ENCODE peak calls at places on chromosomes 1 and 21, in five cellular contexts. N is DND-41, P is GM23248, E is PC-3, B is MM.1S. Y is an unnamed sample.

GRCh38 chr1:76254165-76255043 is 179.9 kb downstream of the ST6GALNAC3 start:
- DNase-seq in N (no peak), P (peak), E (no peak), B (no peak), Y (peak)

GRCh38 chr1:109198745-109199144 is 15.0 kb upstream of the SARS1 start:
- DNase-seq in N (no peak), P (peak), E (no peak), B (no peak), Y (peak)

GRCh38 chr1:29245876-29246275 is 9.6 kb downstream of the PTPRU start:
- DNase-seq in N (peak), P (peak), E (peak), B (peak), Y (peak)

GRCh38 chr1:110174961-110175360 is 24.7 kb downstream of the SLC6A17 start:
- DNase-seq in N (no peak), P (peak), E (no peak), B (no peak), Y (no peak)

GRCh38 chr1:16973215-16973614 is 7.2 kb downstream of the MFAP2 start:
- DNase-seq in N (no peak), P (no peak), E (no peak), B (no peak), Y (no peak)

GRCh38 chr1:219318826-219319225 is 145.1 kb downstream of the LYPLAL1 start:
- DNase-seq in N (no peak), P (no peak), E (no peak), B (no peak), Y (no peak)

GRCh38 chr21:44982558-44983244 is 42.9 kb downstream of the SLX9 start:
- DNase-seq in N (no peak), P (no peak), E (peak), B (no peak), Y (peak)

GRCh38 chr1:223242382-223242955 is 99.4 kb upstream of the TLR5 start:
- DNase-seq in N (no peak), P (peak), E (no peak), B (no peak), Y (peak)

GRCh38 chr1:229105822-229106525 is 164.9 kb upstream of the RAB4A start:
- DNase-seq in N (no peak), P (no peak), E (no peak), B (no peak), Y (no peak)

GRCh38 chr1:75953461-75953860 is 21.3 kb upstream of the ASB17 start:
- DNase-seq in N (no peak), P (no peak), E (no peak), B (no peak), Y (no peak)

GRCh38 chr1:66372522-66373071 is 161.4 kb upstream of the SGIP1 start:
- DNase-seq in N (no peak), P (no peak), E (no peak), B (no peak), Y (no peak)

GRCh38 chr1:944341-945325 is 14.4 kb downstream of the NOC2L start:
- DNase-seq in N (no peak), P (peak), E (no peak), B (peak), Y (peak)

GRCh38 chr1:44413740-44414139 is 8.7 kb downstream of the RNF220 start:
- DNase-seq in N (no peak), P (no peak), E (no peak), B (no peak), Y (no peak)
- H3K4me2 ChIP-seq in N (no peak), P (no peak), E (no peak), B (no peak), Y (no peak)

DNA sequence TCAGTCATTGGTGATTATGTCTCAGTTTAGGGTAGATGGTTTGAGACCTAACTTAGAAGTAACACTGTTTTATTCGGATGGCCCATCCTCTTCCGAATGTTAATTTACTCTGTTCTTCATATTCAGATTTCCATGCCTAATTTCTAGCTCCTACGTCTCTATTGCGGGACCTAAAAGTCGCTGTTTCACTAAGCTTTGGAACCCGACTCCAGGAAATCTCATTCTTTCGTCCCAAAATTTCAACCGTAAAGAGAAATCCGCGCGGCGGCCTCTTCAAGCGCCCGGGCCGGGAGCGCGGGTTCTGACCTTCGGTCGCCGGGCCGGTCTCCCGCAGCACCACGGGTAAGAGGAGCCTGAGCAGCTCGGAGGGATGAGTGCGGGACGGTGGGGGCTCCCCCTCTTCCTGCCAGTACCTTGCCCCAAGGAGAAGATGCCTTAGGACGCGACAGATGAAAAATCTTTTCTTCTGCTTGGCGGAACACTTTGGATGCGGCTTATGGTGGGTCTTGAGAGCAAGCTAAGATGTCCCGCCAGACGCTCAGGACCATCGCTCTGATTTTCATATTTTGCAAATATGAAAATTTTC is 128.7 kb downstream of the PPIAL4G start:
- DNase-seq in N (no peak), P (no peak), E (no peak), B (no peak), Y (no peak)
- TF ChIP-seq EZH2 in N (no peak), P (no peak), E (no peak), B (no peak), Y (no peak)

GRCh38 chr1:2227341-2228156 is 570 bp upstream of the SKI start:
- DNase-seq in N (peak), P (peak), E (peak), B (peak), Y (peak)

GRCh38 chr1:2228684-2229031 is 539 bp downstream of the SKI start:
- DNase-seq in N (peak), P (peak), E (peak), B (peak), Y (no peak)

GRCh38 chr1:2229032-2229920 is 1.2 kb downstream of the SKI start:
- DNase-seq in N (peak), P (peak), E (peak), B (peak), Y (peak)

GRCh38 chr1:2226525-2227340 is 1.4 kb upstream of the SKI start:
- DNase-seq in N (no peak), P (peak), E (no peak), B (no peak), Y (no peak)

DNA sequence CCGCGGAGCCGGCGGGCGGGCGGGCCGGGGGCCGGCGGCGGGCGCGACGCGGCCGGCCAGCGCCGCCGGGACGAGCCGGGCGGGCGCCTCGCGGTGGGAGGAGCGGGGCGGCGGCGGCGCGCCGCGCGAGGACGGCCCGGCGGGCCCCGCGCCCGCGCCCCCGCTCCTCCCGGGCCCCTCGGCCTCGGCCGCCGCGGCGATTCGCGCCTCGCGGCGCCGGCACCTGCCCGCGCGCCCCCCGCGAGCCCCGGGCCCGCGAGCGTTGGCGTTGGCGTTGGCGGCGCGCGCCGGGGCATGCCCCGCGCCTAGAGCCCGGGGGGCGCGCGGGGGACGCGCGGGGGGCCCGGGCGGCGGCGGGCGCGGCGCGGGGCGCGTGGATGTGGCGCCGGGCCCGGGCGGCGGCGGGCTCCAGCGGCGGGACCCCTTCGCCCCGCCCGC is at the start of gene SKI:
- DNase-seq in N (no peak), P (no peak), E (no peak), B (no peak), Y (no peak)
- H2AFZ ChIP-seq in N (peak), P (no peak), E (peak), B (peak), Y (peak)

GRCh38 chr1:174324939-174325338 is 122.8 kb upstream of the GPR52 start:
- DNase-seq in N (no peak), P (no peak), E (no peak), B (peak), Y (no peak)
- H3K4me2 ChIP-seq in N (no peak), P (no peak), E (no peak), B (peak), Y (no peak)

DNA sequence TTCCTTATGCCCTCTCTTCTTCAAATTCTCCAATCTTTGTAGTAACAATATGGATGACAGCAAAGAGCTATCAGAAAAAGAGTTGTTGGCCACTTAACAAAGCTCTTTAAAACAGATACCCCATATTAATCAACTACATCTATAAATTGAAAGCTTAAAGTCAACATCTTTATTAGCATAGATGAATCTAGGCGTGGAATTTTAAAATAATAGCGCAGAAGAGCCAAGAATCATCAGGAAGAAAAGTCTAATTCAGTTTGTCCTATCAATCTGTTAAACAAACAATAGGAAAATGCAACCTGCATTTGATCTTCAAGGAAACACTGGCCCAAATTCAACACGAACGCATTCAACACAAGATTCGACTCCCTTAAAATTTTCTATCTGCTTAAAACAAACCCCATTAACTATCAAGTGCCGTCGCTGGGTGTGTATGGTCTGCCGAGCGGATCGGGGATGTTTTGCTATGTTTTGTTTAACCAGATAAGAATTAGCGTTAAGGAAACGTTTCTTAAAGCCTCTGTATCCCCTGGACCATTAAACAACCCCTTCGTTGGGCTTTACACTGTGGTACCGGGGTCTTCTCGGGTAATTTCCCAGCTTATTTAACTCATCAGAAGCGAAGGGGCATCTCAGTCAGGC is 1.0 kb downstream of the LYST start:
- DNase-seq in N (no peak), P (peak), E (no peak), B (no peak), Y (no peak)
- TF ChIP-seq EZH2 in N (no peak), P (no peak), E (no peak), B (no peak), Y (no peak)

DNA sequence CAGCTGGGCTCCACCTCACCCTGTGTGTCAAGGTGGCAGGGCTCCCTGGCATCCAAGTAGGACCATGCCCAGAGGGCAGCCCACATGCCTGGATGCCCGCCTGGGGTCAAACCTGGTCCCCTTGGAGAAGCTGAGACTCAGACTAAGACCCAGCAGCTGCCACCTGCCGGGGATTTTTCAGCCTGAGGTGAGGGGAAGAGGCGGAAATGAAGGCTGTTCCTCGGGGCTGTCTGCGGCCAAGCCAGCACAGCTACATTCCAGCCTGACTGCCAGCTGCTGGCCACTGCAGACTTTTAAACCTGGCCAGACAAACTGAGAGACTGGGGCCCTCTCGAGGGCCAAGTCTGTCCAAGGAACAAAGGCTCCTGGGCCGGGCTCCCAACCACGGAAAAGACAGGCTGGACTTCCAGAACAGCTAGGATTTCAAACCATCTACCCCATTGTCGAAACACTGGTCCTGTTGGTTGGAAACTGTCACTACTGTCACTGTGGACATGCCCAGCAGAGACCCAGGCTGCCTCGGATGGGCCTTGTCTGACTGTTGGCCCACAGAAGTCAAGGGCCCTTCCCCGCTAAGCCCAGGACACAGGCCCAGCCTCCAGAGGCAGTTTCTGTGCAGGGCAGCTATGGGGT is 21.9 kb upstream of the PLEKHG5 start:
- DNase-seq in N (no peak), P (no peak), E (no peak), B (peak), Y (peak)
- H2AFZ ChIP-seq in N (no peak), P (no peak), E (no peak), B (no peak), Y (no peak)

GRCh38 chr21:32888971-32889370 is 117.4 kb upstream of the PAXBP1 start:
- DNase-seq in N (no peak), P (peak), E (no peak), B (no peak), Y (no peak)
- H3K4me2 ChIP-seq in N (no peak), P (no peak), E (no peak), B (no peak), Y (no peak)

DNA sequence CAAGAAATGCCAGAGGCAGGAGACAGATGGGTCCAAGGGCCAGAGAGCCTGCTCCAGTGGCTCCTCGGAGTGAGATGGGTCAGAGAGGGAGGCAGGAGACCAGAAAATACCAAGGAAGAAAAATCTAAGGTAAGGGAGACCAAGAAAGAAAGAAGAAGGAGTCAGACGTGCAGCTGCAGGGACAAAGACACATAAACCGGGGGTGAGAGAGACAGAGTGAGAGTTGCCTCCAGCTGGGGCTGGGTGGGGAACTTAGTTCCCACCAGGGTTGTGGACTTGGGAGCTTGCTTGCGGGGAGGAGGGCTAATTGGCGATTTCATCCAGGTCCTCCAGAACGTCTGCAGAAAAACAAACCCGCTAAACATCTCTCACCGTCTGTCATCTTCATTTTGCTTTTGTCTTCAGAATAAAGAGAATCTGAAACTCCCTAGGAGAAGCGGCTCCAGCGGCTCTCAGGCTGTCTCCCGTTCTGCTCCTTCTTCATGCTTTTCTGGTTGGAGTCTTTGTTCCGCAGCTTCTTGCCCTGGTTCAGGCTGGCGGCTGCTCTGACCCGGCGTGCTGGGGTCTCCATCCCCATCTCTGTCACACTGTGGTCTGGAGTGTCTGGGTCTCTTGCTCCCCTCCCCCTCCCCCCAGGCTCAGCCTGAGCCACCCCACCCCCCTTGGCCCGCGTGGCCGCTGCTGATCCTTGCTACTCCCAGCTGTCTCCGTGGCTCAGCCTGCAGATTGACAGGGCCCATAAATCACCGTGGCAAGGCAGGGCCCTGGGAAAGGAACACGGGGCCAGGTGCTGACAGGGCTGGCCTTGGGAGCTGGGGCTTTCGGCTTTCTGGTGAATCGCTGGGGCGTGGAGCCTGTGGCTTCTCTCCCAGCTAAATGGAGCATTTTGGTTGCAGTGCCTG is 66.6 kb downstream of the UBIAD1 start:
- DNase-seq in N (peak), P (peak), E (peak), B (no peak), Y (no peak)
- TF ChIP-seq EZH2 in N (no peak), P (no peak), E (no peak), B (no peak), Y (no peak)